ENCODE peak calls at places on chromosomes 1 and 21, in five cellular contexts. W is hepatocyte, E is upper lobe of right lung, K is BE2C, M is HCT116. Z is an unnamed sample.

GRCh38 chr1:52348704-52349301 is 17.2 kb downstream of the CC2D1B start:
- DNase-seq in E (peak; percentile 44), K (peak; percentile 52), M (no peak), W (peak; percentile 62), Z (no peak)

GRCh38 chr1:164886101-164886500 is 327.1 kb downstream of the PBX1 start:
- DNase-seq in M (no peak), E (no peak), W (peak; percentile 11), K (no peak), Z (no peak)

GRCh38 chr1:59915516-59915915 is 11.1 kb downstream of the CYP2J2 start:
- DNase-seq in W (no peak), M (no peak), K (no peak), E (no peak), Z (no peak)

GRCh38 chr1:63914241-63914640 is 140.4 kb downstream of the ROR1 start:
- DNase-seq in E (no peak), M (no peak), K (no peak), W (no peak), Z (no peak)

GRCh38 chr1:202235856-202236837 is 42.5 kb downstream of the LGR6 start:
- DNase-seq in K (peak; percentile 86), E (peak; percentile 79), W (peak; percentile 92), M (peak; percentile 86), Z (peak; percentile 44)

GRCh38 chr1:174871886-174872285 is 127.9 kb upstream of the CACYBP start:
- DNase-seq in W (no peak), K (no peak), M (no peak), E (no peak), Z (no peak)

GRCh38 chr1:53470155-53470554 is 11.0 kb downstream of the DMRTB1 start:
- DNase-seq in K (no peak), W (peak; percentile 88), E (peak; percentile 78), M (peak; percentile 72), Z (peak; percentile 75)

GRCh38 chr1:179048339-179049124 is 22.8 kb downstream of the FAM20B start:
- DNase-seq in W (no peak), M (no peak), K (no peak), E (no peak), Z (no peak)

GRCh38 chr1:63327417-63328139 is 5.2 kb downstream of the FOXD3 start:
- DNase-seq in W (peak; percentile 76), E (peak; percentile 82), K (peak; percentile 57), M (peak; percentile 60), Z (no peak)

GRCh38 chr1:54340434-54340833 is 65.8 kb downstream of the SSBP3 start:
- DNase-seq in K (no peak), E (no peak), M (no peak), W (no peak), Z (no peak)

GRCh38 chr1:102184477-102184876 is 187.8 kb upstream of the OLFM3 start:
- DNase-seq in K (no peak), W (no peak), M (no peak), E (no peak), Z (no peak)

GRCh38 chr1:159847231-159847630 is 15.2 kb downstream of the VSIG8 start:
- DNase-seq in M (no peak), W (no peak), K (no peak), E (no peak), Z (no peak)

DNA sequence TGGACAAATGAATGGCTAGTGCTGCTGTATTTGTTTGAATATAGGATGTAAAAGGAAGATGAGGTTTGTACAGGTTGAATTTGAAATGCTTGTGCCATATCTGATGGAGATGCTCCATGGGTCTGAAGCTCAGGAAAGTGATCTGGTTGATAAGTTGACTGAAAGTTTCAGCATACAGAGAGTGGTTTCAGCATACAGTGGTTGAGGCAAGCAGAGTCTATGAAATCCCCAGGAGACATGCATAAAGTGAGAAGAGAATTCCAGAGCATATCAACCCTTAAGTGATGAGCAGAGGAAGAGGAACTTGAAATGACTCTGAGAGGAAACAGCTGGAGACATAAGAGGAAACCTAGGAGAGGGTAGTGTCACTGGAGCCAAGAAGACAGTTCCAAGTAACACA is 21.7 kb downstream of the TCHHL1 start:
- DNase-seq in E (no peak), M (no peak), K (no peak), W (no peak), Z (no peak)
- H3K27me3 ChIP-seq in E (peaks cover 10% of the 10 kb centered on the region), M (peaks cover 63% of the 10 kb centered on the region), K (peaks cover 35% of the 10 kb centered on the region), W (no peaks in the 10 kb centered on the region), Z (peaks cover 3% of the 10 kb centered on the region)

GRCh38 chr1:13517193-13517812 is 3.5 kb upstream of the LRRC38 start:
- DNase-seq in K (no peak), E (no peak), W (peak; percentile 49), M (peak; percentile 21), Z (peak; percentile 24)

GRCh38 chr1:13516606-13517005 is 2.8 kb upstream of the LRRC38 start:
- DNase-seq in W (no peak), M (no peak), E (no peak), K (no peak), Z (no peak)

GRCh38 chr1:13513063-13513884 is 529 bp downstream of the LRRC38 start:
- DNase-seq in K (no peak), W (no peak), M (no peak), E (no peak), Z (no peak)

GRCh38 chr1:13512472-13512871 is 1.3 kb downstream of the LRRC38 start:
- DNase-seq in K (no peak), E (no peak), M (no peak), W (no peak), Z (no peak)

DNA sequence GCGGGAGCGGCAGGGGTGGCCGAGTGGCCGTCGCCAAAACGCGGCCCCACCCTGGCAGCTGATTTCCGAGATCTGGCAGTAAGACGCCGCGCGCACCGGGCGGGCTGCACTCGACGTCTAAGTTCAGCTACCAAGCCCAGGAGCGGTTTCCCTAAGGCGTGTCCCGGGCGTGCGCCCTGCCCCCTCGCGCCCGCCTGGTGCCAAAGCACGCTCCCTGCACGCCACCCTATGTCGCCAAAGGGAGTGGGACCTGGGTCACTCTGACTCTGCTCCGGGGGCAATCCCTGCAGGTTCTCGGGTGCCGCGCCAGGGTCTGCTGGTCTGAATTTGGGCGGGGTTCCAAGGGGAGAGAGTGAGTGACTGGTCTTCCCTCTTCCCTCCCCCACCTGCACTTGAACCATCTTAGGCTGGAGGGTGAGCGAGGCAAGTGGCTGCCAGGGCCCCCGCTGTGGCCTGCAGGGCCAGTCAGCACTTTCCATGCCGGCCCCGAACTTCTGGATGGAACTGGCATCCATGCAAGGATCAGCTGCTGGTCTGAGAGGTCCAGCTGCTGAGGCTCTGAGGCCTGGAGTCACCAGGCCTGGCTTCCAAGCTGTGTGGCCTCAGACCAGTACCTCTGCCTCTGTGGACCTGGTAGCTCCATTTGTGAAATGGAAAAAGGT is at the start of gene LRRC38:
- DNase-seq in M (no peak), K (no peak), W (peak; percentile 51), E (no peak), Z (peak; percentile 6)
- H3K4me3 ChIP-seq in M (no peak within 1 kb of the TSS), K (no peak within 1 kb of the TSS), W (no peak within 1 kb of the TSS), E (no peak within 1 kb of the TSS), Z (peak within 1 kb of the TSS; percentile 27)

GRCh38 chr1:84427520-84428188 is 29.4 kb downstream of the DNASE2B start:
- DNase-seq in K (no peak), E (no peak), M (peak; percentile 60), W (no peak), Z (no peak)

GRCh38 chr1:84422909-84423308 is 24.6 kb downstream of the DNASE2B start:
- DNase-seq in W (no peak), E (no peak), M (no peak), K (no peak), Z (no peak)

GRCh38 chr1:84426376-84426775 is 28.1 kb downstream of the DNASE2B start:
- DNase-seq in W (no peak), K (no peak), E (no peak), M (no peak), Z (no peak)

GRCh38 chr1:84428220-84428619 is 29.9 kb downstream of the DNASE2B start:
- DNase-seq in K (no peak), M (no peak), E (no peak), W (no peak), Z (no peak)

GRCh38 chr1:84425145-84425876 is 27.0 kb downstream of the DNASE2B start:
- DNase-seq in K (no peak), M (no peak), E (no peak), W (no peak), Z (no peak)
- H3K27me3 ChIP-seq in K (no peaks in the 10 kb centered on the region), M (no peaks in the 10 kb centered on the region), E (no peaks in the 10 kb centered on the region), W (no peaks in the 10 kb centered on the region), Z (no peaks in the 10 kb centered on the region)

GRCh38 chr21:45153358-45154318 is 79.3 kb downstream of the ADARB1 start:
- DNase-seq in W (no peak), M (no peak), E (no peak), K (no peak), Z (no peak)
- H3K4me3 ChIP-seq in W (no peak overlapping the region), M (no peak overlapping the region), E (no peak overlapping the region), K (no peak overlapping the region), Z (no peak overlapping the region)

GRCh38 chr1:223417903-223418663 is 24.9 kb downstream of the CCDC185 start:
- DNase-seq in W (no peak), M (no peak), E (no peak), K (no peak), Z (no peak)
- H3K27me3 ChIP-seq in W (no peaks in the 10 kb centered on the region), M (no peaks in the 10 kb centered on the region), E (no peaks in the 10 kb centered on the region), K (peaks cover 4% of the 10 kb centered on the region), Z (no peaks in the 10 kb centered on the region)

DNA sequence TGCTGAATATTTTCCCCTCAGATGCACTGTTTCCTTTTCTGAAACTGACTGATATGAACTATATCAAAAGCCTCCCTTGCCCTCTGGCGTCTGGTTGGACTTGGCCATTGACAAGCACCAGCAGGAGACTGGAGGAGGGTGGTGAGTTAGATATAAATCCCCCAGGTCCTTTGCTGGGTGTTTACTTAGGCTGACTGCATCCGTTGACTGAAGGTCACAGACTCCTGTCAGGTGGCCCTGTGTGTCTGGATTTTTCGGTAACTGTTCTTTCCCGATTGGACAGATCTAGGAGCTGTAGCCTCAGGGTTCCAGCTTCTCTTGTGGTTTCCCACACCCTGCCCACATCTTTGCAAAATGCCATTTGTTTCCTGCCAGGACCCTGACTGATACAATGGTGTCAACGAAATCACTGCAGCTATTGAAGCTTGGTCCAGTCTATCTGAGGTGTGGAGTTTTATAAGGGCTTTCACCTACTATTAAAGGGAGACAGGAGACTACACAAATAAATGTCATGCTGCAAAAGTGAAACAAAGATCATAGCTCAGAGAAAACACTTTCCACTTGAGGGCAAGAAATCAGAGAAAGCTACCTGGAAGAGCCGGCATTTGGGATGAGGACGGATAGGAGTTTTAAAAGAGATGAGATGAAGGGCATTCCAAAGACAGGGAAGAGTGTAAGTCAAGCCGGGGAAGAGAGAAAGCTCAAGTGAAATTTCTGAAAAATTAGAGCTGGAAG is 1.5 kb upstream of the MAGI3 start:
- DNase-seq in K (peak; percentile 91), W (peak; percentile 72), M (no peak), E (no peak), Z (peak; percentile 9)
- H3K4me3 ChIP-seq in K (peak overlapping the region; percentile 73), W (peak overlapping the region; percentile 9), M (peak overlapping the region; percentile 76), E (peak overlapping the region; percentile 87), Z (peak overlapping the region; percentile 99)

GRCh38 chr1:158116311-158116710 is 64.4 kb upstream of the CD1D start:
- DNase-seq in M (no peak), K (no peak), W (no peak), E (no peak), Z (no peak)

GRCh38 chr1:158117854-158118691 is 62.6 kb upstream of the CD1D start:
- DNase-seq in W (peak; percentile 80), M (peak; percentile 32), E (no peak), K (peak; percentile 47), Z (peak; percentile 28)

GRCh38 chr1:158118713-158119402 is 61.8 kb upstream of the CD1D start:
- DNase-seq in M (no peak), K (no peak), W (no peak), E (no peak), Z (no peak)

GRCh38 chr1:158115126-158115525 is 65.6 kb upstream of the CD1D start:
- DNase-seq in W (no peak), K (no peak), M (no peak), E (no peak), Z (no peak)

GRCh38 chr1:158116768-158117167 is 63.9 kb upstream of the CD1D start:
- DNase-seq in W (no peak), E (no peak), K (no peak), M (no peak), Z (no peak)
- H3K27me3 ChIP-seq in W (peaks cover 6% of the 10 kb centered on the region), E (peaks cover 54% of the 10 kb centered on the region), K (peaks cover 15% of the 10 kb centered on the region), M (peaks cover 6% of the 10 kb centered on the region), Z (peaks cover 60% of the 10 kb centered on the region)